ENCODE peak calls at places on chromosomes 5 and 9, in four cellular contexts. Q is transverse colon, F is testis, X is tibial nerve. L is an unnamed sample.

GRCh38 chr5:122112733-122113558 is 16.4 kb upstream of the ZNF474 start:
- DNase-seq in F (no peak), Q (no peak), X (no peak), L (no peak)

GRCh38 chr5:37132646-37133045 is 116.5 kb downstream of the CPLANE1 start:
- DNase-seq in F (no peak), Q (no peak), X (no peak), L (no peak)

GRCh38 chr5:151082976-151083651 is 2.3 kb upstream of the TNIP1 start:
- DNase-seq in F (no peak), Q (peak; percentile 83), X (no peak), L (peak; percentile 74)

GRCh38 chr5:22699319-22699718 is 153.8 kb downstream of the CDH12 start:
- DNase-seq in F (no peak), Q (no peak), X (no peak), L (no peak)

GRCh38 chr9:36268007-36268427 is 9.8 kb upstream of the GNE start:
- DNase-seq in F (no peak), X (no peak), Q (no peak), L (no peak)

GRCh38 chr5:129113867-129114266 is 19.3 kb downstream of the ISOC1 start:
- DNase-seq in F (no peak), Q (no peak), X (no peak), L (no peak)

GRCh38 chr9:135130266-135130976 is 43.0 kb downstream of the OLFM1 start:
- DNase-seq in Q (peak; percentile 43), X (no peak), F (peak; percentile 31), L (no peak)

GRCh38 chr5:154478224-154478565 is at the start of gene HAND1:
- DNase-seq in X (no peak), F (no peak), Q (peak; percentile 75), L (no peak)

GRCh38 chr5:150503977-150504620 is 3.8 kb upstream of the NDST1 start:
- DNase-seq in Q (peak; percentile 68), F (peak; percentile 94), X (no peak), L (peak; percentile 83)

GRCh38 chr9:129637673-129638439 is 4.1 kb downstream of the ASB6 start:
- DNase-seq in X (no peak), F (no peak), Q (no peak), L (no peak)

GRCh38 chr9:135454737-135455136 is 24.8 kb upstream of the PPP1R26 start:
- DNase-seq in X (no peak), Q (no peak), F (no peak), L (no peak)

GRCh38 chr5:135821802-135822201 is 12.7 kb upstream of the SLC25A48 start:
- DNase-seq in Q (no peak), F (no peak), X (no peak), L (no peak)

GRCh38 chr9:124011460-124012301 is at the start of gene LHX2:
- DNase-seq in X (no peak), Q (peak; percentile 27), F (peak; percentile 63), L (peak; percentile 81)

GRCh38 chr9:90854637-90855036 is 53.0 kb downstream of the SYK start:
- DNase-seq in F (no peak), X (no peak), Q (no peak), L (no peak)

GRCh38 chr9:16241231-16241630 is 629.2 kb downstream of the BNC2 start:
- DNase-seq in X (no peak), F (no peak), Q (no peak), L (no peak)

GRCh38 chr5:127290019-127290945 is at the start of gene MEGF10:
- DNase-seq in F (peak; percentile 69), Q (peak; percentile 42), X (no peak), L (no peak)

GRCh38 chr9:16133556-16134227 is 580.8 kb downstream of the CCDC171 start:
- DNase-seq in F (peak; percentile 74), Q (peak; percentile 20), X (no peak), L (no peak)

GRCh38 chr5:176447538-176447981 is 625 bp upstream of the FAF2 start:
- DNase-seq in F (no peak), X (peak; percentile 17), Q (no peak), L (peak; percentile 93)

GRCh38 chr9:89226076-89226475 is 47.5 kb upstream of the SHC3 start:
- DNase-seq in X (no peak), F (peak; percentile 20), Q (no peak), L (no peak)

GRCh38 chr5:170427672-170428236 is 38.6 kb upstream of the KCNMB1 start:
- DNase-seq in Q (no peak), X (no peak), F (no peak), L (no peak)

GRCh38 chr5:103908327-103909099 is 345.9 kb upstream of the NUDT12 start:
- DNase-seq in F (no peak), X (no peak), Q (no peak), L (no peak)

GRCh38 chr9:83242066-83242465 is 179.1 kb upstream of the RASEF start:
- DNase-seq in F (no peak), Q (no peak), X (no peak), L (no peak)

GRCh38 chr5:3593771-3594513 is 1.7 kb upstream of the IRX1 start:
- DNase-seq in Q (no peak), F (no peak), X (no peak), L (no peak)

GRCh38 chr5:116655431-116655830 is 80.8 kb upstream of the SEMA6A start:
- DNase-seq in F (no peak), X (no peak), Q (no peak), L (no peak)

GRCh38 chr5:116652903-116653302 is 78.3 kb upstream of the SEMA6A start:
- DNase-seq in Q (no peak), X (no peak), F (no peak), L (no peak)

GRCh38 chr5:116652196-116652729 is 77.6 kb upstream of the SEMA6A start:
- DNase-seq in Q (no peak), F (no peak), X (peak; percentile 76), L (no peak)

GRCh38 chr5:116651653-116652052 is 77.0 kb upstream of the SEMA6A start:
- DNase-seq in Q (no peak), F (no peak), X (no peak), L (no peak)

GRCh38 chr5:116654890-116655289 is 80.3 kb upstream of the SEMA6A start:
- DNase-seq in Q (no peak), F (no peak), X (no peak), L (no peak)
- H3K27ac ChIP-seq in Q (no peak overlapping the region), F (no peak overlapping the region), X (no peak overlapping the region), L (no peak overlapping the region)

GRCh38 chr9:127785933-127786772 is at the start of gene CDK9:
- DNase-seq in X (peak; percentile 81), F (peak; percentile 93), Q (peak; percentile 94), L (peak; percentile 97)
- TF ChIP-seq POLR2A in X (peak; percentile 34), F (peak; percentile 43), Q (peak; percentile 75), L (peak; percentile 61)

GRCh38 chr5:108380531-108381021 is 1.3 kb downstream of the FBXL17 start:
- DNase-seq in Q (peak; percentile 48), F (peak; percentile 74), X (no peak), L (peak; percentile 93)
- H3K27ac ChIP-seq in Q (peak overlapping the region; percentile 98), F (peak overlapping the region; percentile 96), X (peak overlapping the region; percentile 100), L (peak overlapping the region; percentile 100)

GRCh38 chr5:1796371-1797108 is 3.1 kb downstream of the MRPL36 start:
- DNase-seq in Q (no peak), X (no peak), F (no peak), L (no peak)
- TF ChIP-seq POLR2A in Q (no peak), X (no peak), F (no peak), L (no peak)

DNA sequence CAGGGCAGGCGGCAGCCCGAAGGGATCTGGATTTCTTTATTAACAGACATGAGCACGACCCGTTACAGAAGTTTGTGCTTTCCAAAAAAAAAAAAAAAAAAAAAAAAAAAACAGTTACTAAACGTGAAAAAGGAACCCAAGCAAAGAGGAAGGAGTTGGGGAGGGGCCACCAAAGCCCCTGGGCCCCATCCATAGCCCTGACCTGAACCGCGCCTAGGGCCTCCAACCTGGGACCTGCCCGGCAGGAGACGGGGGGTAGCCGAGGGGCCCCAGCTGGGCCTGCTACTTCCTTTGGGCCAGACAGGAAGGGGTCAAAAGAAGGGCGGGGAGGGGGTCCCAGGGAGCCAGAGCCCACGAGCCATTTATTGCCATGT is 10.0 kb downstream of the PRR7 start:
- DNase-seq in Q (no peak), X (no peak), F (no peak), L (no peak)
- H3K27ac ChIP-seq in Q (peak overlapping the region; percentile 92), X (peak overlapping the region; percentile 74), F (no peak overlapping the region), L (peak overlapping the region; percentile 91)

GRCh38 chr9:93028448-93029006 is 30.0 kb upstream of the SUSD3 start:
- DNase-seq in X (no peak), Q (peak; percentile 16), F (no peak), L (no peak)

GRCh38 chr9:93024986-93025630 is 33.4 kb upstream of the SUSD3 start:
- DNase-seq in Q (no peak), F (no peak), X (no peak), L (peak; percentile 70)

GRCh38 chr9:93025736-93026135 is 32.8 kb upstream of the SUSD3 start:
- DNase-seq in X (no peak), Q (no peak), F (no peak), L (no peak)

GRCh38 chr9:93027750-93028149 is 30.8 kb upstream of the SUSD3 start:
- DNase-seq in Q (no peak), F (no peak), X (no peak), L (no peak)

GRCh38 chr9:93026640-93027039 is 31.9 kb upstream of the SUSD3 start:
- DNase-seq in F (no peak), X (no peak), Q (no peak), L (no peak)
- TF ChIP-seq POLR2A in F (no peak), X (no peak), Q (no peak), L (no peak)

DNA sequence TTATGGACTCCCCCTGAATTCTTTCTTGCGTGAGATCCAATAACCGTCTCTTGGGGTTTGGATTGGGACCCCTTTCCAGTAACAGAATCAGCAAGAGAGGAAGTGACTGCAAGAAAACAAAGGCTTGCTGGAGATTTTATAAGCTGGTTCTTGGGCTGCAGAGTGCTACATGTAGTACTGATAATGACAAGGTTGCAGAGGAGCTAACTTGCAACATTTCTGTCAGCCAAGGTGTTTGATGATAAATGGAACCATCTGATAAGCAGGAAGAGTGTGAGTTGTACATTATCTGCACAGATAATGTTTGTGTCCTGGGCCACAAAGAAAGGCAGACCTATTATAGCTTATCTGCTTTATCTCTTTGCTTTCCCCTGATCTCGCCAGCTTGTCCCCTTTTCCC is 37.1 kb downstream of the DNAJB5 start:
- DNase-seq in Q (no peak), F (no peak), X (no peak), L (no peak)
- H3K27ac ChIP-seq in Q (no peak overlapping the region), F (no peak overlapping the region), X (no peak overlapping the region), L (no peak overlapping the region)